ENCODE peak calls at places on chromosome 2, in seven cellular contexts. X is amniotic epithelial cell; H is activated CD4-positive, alpha-beta T cell treated with anti-CD3 and anti-CD28 coated beads, Interleukin-2, amount 50 U/mL, for 24 hours; B is lower lobe of right lung; S is stimulated activated naive CD8-positive, alpha-beta T cell treated with anti-CD3 and anti-CD28 coated beads, Interleukin-15, amount 100 ng/mL, for 72 hours; W is HFFc6; D is NCI-H2029 treated with DMSO at 0.1 percent for 48 hours. N is an unnamed sample.
A peak's percentile ranks its signal among the peaks of the same experiment; 100 is the strongest.

GRCh38 chr2:28398101-28398834 is 5.6 kb downstream of the FOSL2 start:
- DNase-seq in X (peak; percentile 77), H (no peak), B (no peak), S (no peak), W (peak; percentile 32), D (no peak), N (no peak)

GRCh38 chr2:59025157-59025757 is 784.1 kb upstream of the FANCL start:
- DNase-seq in X (peak; percentile 29), H (no peak), B (peak; percentile 52), S (peak; percentile 14), W (no peak), D (no peak), N (peak; percentile 22)

GRCh38 chr2:8307779-8308178 is 374.1 kb upstream of the ID2 start:
- DNase-seq in X (peak; percentile 70), H (no peak), B (no peak), S (no peak), W (no peak), D (no peak), N (no peak)

GRCh38 chr2:198045227-198045626 is 240.8 kb downstream of the PLCL1 start:
- DNase-seq in X (no peak), H (no peak), B (no peak), S (no peak), W (no peak), D (no peak), N (no peak)

GRCh38 chr2:123080331-123080730 is 944.8 kb upstream of the CNTNAP5 start:
- DNase-seq in X (no peak), H (no peak), B (no peak), S (no peak), W (no peak), D (no peak), N (no peak)

GRCh38 chr2:218781691-218782528 is at the start of gene CYP27A1:
- DNase-seq in X (peak; percentile 23), H (no peak), B (peak; percentile 78), S (no peak), W (no peak), D (no peak), N (no peak)

GRCh38 chr2:219803294-219803693 is 175.9 kb downstream of the SLC4A3 start:
- DNase-seq in X (peak; percentile 10), H (no peak), B (no peak), S (no peak), W (peak; percentile 29), D (no peak), N (peak; percentile 9)

GRCh38 chr2:218474527-218474926 is 55.6 kb downstream of the VIL1 start:
- DNase-seq in X (peak; percentile 81), H (no peak), B (no peak), S (no peak), W (no peak), D (no peak), N (no peak)

GRCh38 chr2:62814132-62814531 is 108.6 kb downstream of the EHBP1 start:
- DNase-seq in X (peak; percentile 52), H (no peak), B (no peak), S (no peak), W (peak; percentile 62), D (no peak), N (peak; percentile 17)

GRCh38 chr2:164816900-164817299 is 24.7 kb downstream of the COBLL1 start:
- DNase-seq in X (peak; percentile 42), H (no peak), B (no peak), S (no peak), W (no peak), D (no peak), N (no peak)

GRCh38 chr2:11877764-11878163 is 131.3 kb downstream of the LPIN1 start:
- DNase-seq in X (no peak), H (no peak), B (no peak), S (no peak), W (no peak), D (no peak), N (no peak)

GRCh38 chr2:222257645-222258044 is 41.2 kb downstream of the PAX3 start:
- DNase-seq in X (no peak), H (no peak), B (no peak), S (no peak), W (no peak), D (no peak), N (no peak)

GRCh38 chr2:70340921-70341765 is 39.3 kb upstream of the FAM136A start:
- DNase-seq in X (peak; percentile 21), H (peak; percentile 10), B (no peak), S (peak; percentile 29), W (peak; percentile 46), D (peak; percentile 62), N (peak; percentile 47)

GRCh38 chr2:205321240-205321639 is 361.1 kb upstream of the NRP2 start:
- DNase-seq in X (peak; percentile 57), H (no peak), B (no peak), S (no peak), W (peak; percentile 28), D (no peak), N (no peak)

GRCh38 chr2:7052404-7052803 is 135.2 kb downstream of the RNF144A start:
- DNase-seq in X (no peak), H (no peak), B (no peak), S (no peak), W (no peak), D (no peak), N (no peak)

GRCh38 chr2:239531456-239532304 is 130.9 kb upstream of the HDAC4 start:
- DNase-seq in X (no peak), H (no peak), B (peak; percentile 7), S (no peak), W (no peak), D (no peak), N (no peak)

GRCh38 chr2:229566380-229566779 is 148.0 kb downstream of the DNER start:
- DNase-seq in X (no peak), H (no peak), B (no peak), S (no peak), W (no peak), D (no peak), N (no peak)

GRCh38 chr2:21070322-21071257 is 26.7 kb upstream of the APOB start:
- DNase-seq in X (no peak), H (no peak), B (no peak), S (no peak), W (no peak), D (no peak), N (no peak)

GRCh38 chr2:188142636-188143035 is 149.0 kb upstream of the GULP1 start:
- DNase-seq in X (peak; percentile 34), H (no peak), B (no peak), S (no peak), W (peak; percentile 54), D (no peak), N (no peak)

GRCh38 chr2:241843321-241844065 is 15.2 kb downstream of the PDCD1 start:
- DNase-seq in X (no peak), H (no peak), B (no peak), S (no peak), W (no peak), D (no peak), N (no peak)

GRCh38 chr2:225566798-225567197 is 167.3 kb downstream of the NYAP2 start:
- DNase-seq in X (peak; percentile 67), H (no peak), B (no peak), S (no peak), W (no peak), D (no peak), N (peak; percentile 41)

GRCh38 chr2:171297951-171298350 is 135.8 kb downstream of the METTL8 start:
- DNase-seq in X (no peak), H (no peak), B (no peak), S (no peak), W (peak; percentile 29), D (no peak), N (no peak)

GRCh38 chr2:53751728-53752127 is 15.9 kb upstream of the CHAC2 start:
- DNase-seq in X (peak; percentile 35), H (no peak), B (no peak), S (no peak), W (peak; percentile 63), D (no peak), N (no peak)

GRCh38 chr2:133674433-133675331 is 106.4 kb upstream of the NCKAP5 start:
- DNase-seq in X (peak; percentile 63), H (no peak), B (peak; percentile 59), S (no peak), W (peak; percentile 75), D (peak; percentile 88), N (no peak)

GRCh38 chr2:31202041-31202440 is 15.3 kb downstream of the CAPN14 start:
- DNase-seq in X (no peak), H (no peak), B (no peak), S (no peak), W (no peak), D (no peak), N (no peak)

GRCh38 chr2:188833331-188833730 is 140.8 kb upstream of the COL3A1 start:
- DNase-seq in X (no peak), H (no peak), B (no peak), S (no peak), W (no peak), D (no peak), N (no peak)

GRCh38 chr2:1538663-1539062 is 125.4 kb downstream of the TPO start:
- DNase-seq in X (no peak), H (no peak), B (no peak), S (peak; percentile 31), W (peak; percentile 57), D (no peak), N (no peak)

GRCh38 chr2:110994250-110994961 is 126.3 kb upstream of the BCL2L11 start:
- DNase-seq in X (peak; percentile 2), H (no peak), B (no peak), S (no peak), W (no peak), D (no peak), N (peak; percentile 92)

GRCh38 chr2:96163768-96164429 is 18.7 kb upstream of the DUSP2 start:
- DNase-seq in X (no peak), H (peak; percentile 77), B (no peak), S (peak; percentile 95), W (no peak), D (no peak), N (no peak)

GRCh38 chr2:12223732-12224131 is 477.3 kb downstream of the LPIN1 start:
- DNase-seq in X (no peak), H (no peak), B (no peak), S (no peak), W (no peak), D (no peak), N (no peak)

GRCh38 chr2:75574106-75574505 is 13.4 kb upstream of the EVA1A start:
- DNase-seq in X (no peak), H (no peak), B (no peak), S (no peak), W (no peak), D (no peak), N (no peak)

GRCh38 chr2:179264238-179265081 is at the start of gene SESTD1:
- DNase-seq in X (peak; percentile 16), H (peak; percentile 23), B (peak; percentile 87), S (peak; percentile 53), W (no peak), D (peak; percentile 26), N (no peak)

GRCh38 chr2:106097370-106098000 is 96.6 kb downstream of the UXS1 start:
- DNase-seq in X (no peak), H (no peak), B (no peak), S (no peak), W (no peak), D (no peak), N (no peak)

GRCh38 chr2:203909946-203910476 is 26.6 kb upstream of the ICOS start:
- DNase-seq in X (no peak), H (no peak), B (no peak), S (no peak), W (no peak), D (no peak), N (no peak)

GRCh38 chr2:105117565-105117964 is 79.7 kb downstream of the MRPS9 start:
- DNase-seq in X (no peak), H (no peak), B (no peak), S (no peak), W (no peak), D (no peak), N (no peak)

GRCh38 chr2:196475621-196476020 is 163.9 kb upstream of the CCDC150 start:
- DNase-seq in X (no peak), H (no peak), B (no peak), S (no peak), W (no peak), D (no peak), N (no peak)

GRCh38 chr2:6423131-6423530 is 442.6 kb downstream of the CMPK2 start:
- DNase-seq in X (peak; percentile 52), H (no peak), B (no peak), S (no peak), W (no peak), D (no peak), N (no peak)